ENCODE peak calls at places on chromosomes 2 and 18, in seven cellular contexts. Y is NCI-H2081 treated with DMSO at 0.1 percent for 48 hours, V is fibroblast of mammary gland, G is hepatocyte, S is SW480, W is RPMI7951, D is T-helper 9 cell. P is an unnamed sample.

GRCh38 chr2:230680463-230681195 is 32.0 kb upstream of the CAB39 start:
- DNase-seq in S (no peak), W (peak), Y (no peak), G (no peak), D (no peak), V (peak), P (no peak)

GRCh38 chr2:177165103-177165583 is 47.5 kb upstream of the HNRNPA3 start:
- DNase-seq in W (peak), G (peak), D (no peak), V (peak), S (peak), Y (no peak), P (peak)

GRCh38 chr2:164706522-164706921 is 85.2 kb upstream of the GRB14 start:
- DNase-seq in W (peak), Y (no peak), G (no peak), V (peak), D (no peak), S (no peak), P (no peak)

GRCh38 chr2:170243898-170244297 is 66.0 kb downstream of the MYO3B start:
- DNase-seq in S (no peak), D (no peak), Y (no peak), W (no peak), V (no peak), G (no peak), P (no peak)

GRCh38 chr18:75612491-75612890 is 185.0 kb upstream of the SMIM21 start:
- DNase-seq in G (no peak), Y (no peak), V (no peak), D (no peak), S (no peak), W (peak), P (no peak)

GRCh38 chr2:20425371-20425881 is 21.4 kb upstream of the RHOB start:
- DNase-seq in S (no peak), D (no peak), W (peak), Y (no peak), V (peak), G (no peak), P (no peak)

GRCh38 chr18:47632970-47633635 is 297.4 kb downstream of the SMAD2 start:
- DNase-seq in W (no peak), V (no peak), G (no peak), S (no peak), D (no peak), Y (no peak), P (no peak)

GRCh38 chr2:98333922-98334321 is 12.3 kb upstream of the CNGA3 start:
- DNase-seq in D (no peak), G (no peak), V (peak), W (no peak), Y (no peak), S (no peak), P (no peak)

GRCh38 chr2:155546715-155547555 is 785.6 kb downstream of the NR4A2 start:
- DNase-seq in G (no peak), W (peak), S (no peak), D (no peak), V (no peak), Y (no peak), P (no peak)

GRCh38 chr2:11563784-11564666 is 30.2 kb downstream of the GREB1 start:
- DNase-seq in G (no peak), W (no peak), D (no peak), Y (no peak), V (no peak), S (no peak), P (no peak)

P was measured in NCI-H187 treated with DMSO at 0.1 percent for 48 hours.